ENCODE peak calls at places on chromosomes 11 and 22, in six cellular contexts. O, Y, P, D, U and L are unnamed samples.

GRCh38 chr11:102313225-102313940 is 3.9 kb upstream of the BIRC3 start:
- DNase-seq in Y (no peak), P (peak), U (no peak), D (no peak), O (no peak), L (no peak)

GRCh38 chr11:71420455-71421241 is 27.5 kb downstream of the DHCR7 start:
- DNase-seq in O (no peak), D (peak), P (peak), Y (peak), U (no peak), L (peak)

GRCh38 chr11:41788177-41788576 is 328.7 kb upstream of the LRRC4C start:
- DNase-seq in O (no peak), U (no peak), D (no peak), Y (no peak), P (no peak), L (no peak)

GRCh38 chr11:58968251-58968711 is 29.0 kb downstream of the GLYATL1 start:
- DNase-seq in D (no peak), O (no peak), P (peak), Y (no peak), U (no peak), L (no peak)

GRCh38 chr22:46731246-46732040 is 6.6 kb downstream of the CERK start:
- DNase-seq in Y (no peak), U (no peak), P (no peak), O (no peak), D (no peak), L (no peak)

GRCh38 chr22:27317961-27318360 is 483.6 kb downstream of the MN1 start:
- DNase-seq in O (no peak), Y (no peak), D (no peak), U (no peak), P (no peak), L (no peak)

GRCh38 chr22:48579915-48580279 is 1247.8 kb downstream of the BRD1 start:
- DNase-seq in U (no peak), Y (no peak), D (no peak), O (no peak), P (no peak), L (no peak)

GRCh38 chr11:20821046-20821445 is 151.7 kb downstream of the NELL1 start:
- DNase-seq in D (no peak), O (no peak), U (no peak), P (no peak), Y (no peak), L (no peak)

GRCh38 chr11:73139476-73140198 is 2.5 kb downstream of the FCHSD2 start:
- DNase-seq in P (no peak), O (no peak), Y (no peak), D (no peak), U (no peak), L (no peak)

GRCh38 chr11:73461335-73461840 is 85.2 kb downstream of the RELT start:
- DNase-seq in D (no peak), P (no peak), Y (no peak), U (no peak), O (no peak), L (no peak)

GRCh38 chr11:113602483-113602882 is 103.6 kb downstream of the TMPRSS5 start:
- DNase-seq in D (no peak), U (no peak), Y (no peak), O (no peak), P (no peak), L (no peak)

GRCh38 chr11:2525941-2526807 is 81.4 kb downstream of the KCNQ1 start:
- DNase-seq in P (no peak), U (peak), D (no peak), O (peak), Y (no peak), L (no peak)

GRCh38 chr11:32792948-32793475 is 1.4 kb downstream of the CCDC73 start:
- DNase-seq in P (peak), U (peak), D (peak), O (peak), Y (peak), L (peak)

GRCh38 chr11:67053896-67054850 is 2.5 kb upstream of the RHOD start:
- DNase-seq in D (peak), O (no peak), U (peak), P (no peak), Y (peak), L (peak)

GRCh38 chr11:134623711-134624110 is 211.7 kb upstream of the B3GAT1 start:
- DNase-seq in P (no peak), U (no peak), O (no peak), Y (no peak), D (no peak), L (no peak)

GRCh38 chr11:117010808-117011540 is 87.3 kb downstream of the SIK3 start:
- DNase-seq in D (no peak), O (no peak), Y (no peak), P (no peak), U (no peak), L (peak)

GRCh38 chr22:20972014-20972797 is 5.2 kb downstream of the AIFM3 start:
- DNase-seq in U (no peak), O (no peak), Y (no peak), P (no peak), D (no peak), L (peak)

GRCh38 chr11:105181521-105181920 is 42.0 kb upstream of the CARD18 start:
- DNase-seq in D (peak), P (no peak), O (no peak), Y (no peak), U (no peak), L (no peak)

GRCh38 chr11:9351321-9351881 is 33.1 kb upstream of the IPO7 start:
- DNase-seq in O (no peak), D (no peak), P (no peak), U (no peak), Y (no peak), L (no peak)

GRCh38 chr11:4576880-4577279 is 4.7 kb upstream of the OR52I2 start:
- DNase-seq in Y (no peak), O (no peak), D (no peak), P (no peak), U (no peak), L (no peak)

GRCh38 chr11:2276999-2277328 is 6.6 kb upstream of the ASCL2 start:
- DNase-seq in O (no peak), Y (no peak), D (no peak), P (no peak), U (no peak), L (no peak)

GRCh38 chr11:10612217-10612862 is 43.9 kb upstream of the LYVE1 start:
- DNase-seq in Y (no peak), D (peak), O (no peak), U (no peak), P (no peak), L (no peak)

GRCh38 chr22:47376322-47376700 is 613.9 kb downstream of the TBC1D22A start:
- DNase-seq in U (no peak), D (no peak), Y (no peak), O (no peak), P (no peak), L (no peak)

GRCh38 chr22:22787805-22788459 is 99.7 kb upstream of the IGLL5 start:
- DNase-seq in O (no peak), P (peak), D (peak), U (peak), Y (peak), L (peak)

GRCh38 chr22:47446821-47447810 is 684.7 kb downstream of the TBC1D22A start:
- DNase-seq in P (no peak), D (no peak), Y (no peak), U (no peak), O (no peak), L (no peak)

GRCh38 chr11:77113382-77114088 is 10.9 kb downstream of the OMP start:
- DNase-seq in P (no peak), D (peak), O (no peak), Y (peak), U (no peak), L (no peak)

GRCh38 chr22:49203863-49204598 is 623.6 kb downstream of the BRD1 start:
- DNase-seq in Y (no peak), D (no peak), O (peak), U (peak), P (no peak), L (no peak)

GRCh38 chr11:95585071-95585751 is 204.4 kb downstream of the FAM76B start:
- DNase-seq in U (no peak), D (no peak), Y (no peak), P (no peak), O (no peak), L (peak)

GRCh38 chr22:37187552-37187890 is 526 bp downstream of the C1QTNF6 start:
- DNase-seq in D (no peak), P (no peak), O (no peak), Y (no peak), U (no peak), L (no peak)

GRCh38 chr11:76787911-76788596 is 4.9 kb downstream of the TSKU start:
- DNase-seq in Y (no peak), P (no peak), O (no peak), U (peak), D (no peak), L (no peak)

GRCh38 chr11:75632450-75632849 is 36.4 kb downstream of the MAP6 start:
- DNase-seq in Y (no peak), U (no peak), D (no peak), P (no peak), O (no peak), L (no peak)

GRCh38 chr22:39135092-39135896 is 17.2 kb downstream of the CBX7 start:
- DNase-seq in Y (peak), O (no peak), P (no peak), D (peak), U (peak), L (peak)

GRCh38 chr11:9922806-9923205 is 258.9 kb downstream of the SWAP70 start:
- DNase-seq in Y (no peak), D (no peak), P (no peak), O (no peak), U (no peak), L (peak)

GRCh38 chr11:130874955-130875531 is 41.2 kb downstream of the SNX19 start:
- DNase-seq in U (no peak), P (no peak), D (no peak), O (no peak), Y (no peak), L (no peak)

GRCh38 chr11:111514216-111515031 is at the start of gene HOATZ:
- DNase-seq in D (no peak), O (no peak), U (no peak), Y (peak), P (no peak), L (no peak)